ENCODE peak calls at places on chromosomes 6 and 20, in seven cellular contexts. T is T-helper 2 cell, B is ACHN, P is stomach, F is hypothalamus, A is astrocyte of the cerebellum, J is NCI-H748 treated with DMSO at 0.1 percent for 48 hours. O is an unnamed sample.

GRCh38 chr20:5353624-5354496 is 37.1 kb upstream of the PROKR2 start:
- DNase-seq in T (no peak), B (peak; percentile 28), P (no peak), F (no peak), A (no peak), J (no peak), O (no peak)

GRCh38 chr6:15472626-15473025 is 190.2 kb downstream of the DTNBP1 start:
- DNase-seq in T (no peak), B (no peak), P (no peak), F (no peak), A (no peak), J (no peak), O (no peak)

GRCh38 chr20:25580711-25581110 is 4.6 kb downstream of the NINL start:
- DNase-seq in T (no peak), B (no peak), P (peak; percentile 47), F (no peak), A (peak; percentile 55), J (no peak), O (no peak)

GRCh38 chr20:35359335-35359997 is 52.3 kb downstream of the UQCC1 start:
- DNase-seq in T (no peak), B (no peak), P (no peak), F (no peak), A (no peak), J (no peak), O (peak; percentile 54)

GRCh38 chr6:49110876-49111275 is 352.2 kb downstream of the MMUT start:
- DNase-seq in T (no peak), B (no peak), P (no peak), F (no peak), A (no peak), J (no peak), O (no peak)

GRCh38 chr20:10523438-10523837 is 88.3 kb downstream of the SLX4IP start:
- DNase-seq in T (no peak), B (no peak), P (no peak), F (no peak), A (no peak), J (peak; percentile 96), O (peak; percentile 87)

GRCh38 chr6:41940759-41941279 is 789 bp downstream of the CCND3 start:
- DNase-seq in T (peak; percentile 52), B (peak; percentile 39), P (peak; percentile 44), F (peak; percentile 45), A (no peak), J (no peak), O (peak; percentile 20)

GRCh38 chr6:105593805-105594231 is 190.9 kb upstream of the PREP start:
- DNase-seq in T (no peak), B (no peak), P (no peak), F (no peak), A (no peak), J (no peak), O (no peak)

GRCh38 chr6:1596088-1596852 is 13.4 kb upstream of the FOXC1 start:
- DNase-seq in T (peak; percentile 33), B (peak; percentile 46), P (peak; percentile 69), F (peak; percentile 11), A (no peak), J (peak; percentile 76), O (peak; percentile 18)

GRCh38 chr6:25311251-25311910 is 32.2 kb downstream of the CARMIL1 start:
- DNase-seq in T (no peak), B (peak; percentile 57), P (no peak), F (no peak), A (no peak), J (no peak), O (no peak)

GRCh38 chr20:24582373-24583168 is 113.1 kb downstream of the SYNDIG1 start:
- DNase-seq in T (no peak), B (no peak), P (no peak), F (no peak), A (no peak), J (no peak), O (no peak)

GRCh38 chr20:1721687-1722512 is 64.3 kb upstream of the SIRPG start:
- DNase-seq in T (no peak), B (no peak), P (no peak), F (no peak), A (no peak), J (no peak), O (no peak)

GRCh38 chr20:41224281-41224680 is 86.9 kb downstream of the PLCG1 start:
- DNase-seq in T (no peak), B (no peak), P (no peak), F (no peak), A (no peak), J (no peak), O (no peak)

GRCh38 chr20:33828912-33829560 is 17.9 kb downstream of the CHMP4B start:
- DNase-seq in T (no peak), B (no peak), P (no peak), F (no peak), A (no peak), J (no peak), O (no peak)

GRCh38 chr6:132814716-132815570 is 574 bp downstream of the RPS12 start:
- DNase-seq in T (no peak), B (no peak), P (no peak), F (no peak), A (no peak), J (no peak), O (no peak)

GRCh38 chr6:15922510-15923307 is 206.2 kb upstream of the MYLIP start:
- DNase-seq in T (no peak), B (no peak), P (no peak), F (no peak), A (peak; percentile 26), J (no peak), O (no peak)

GRCh38 chr20:2688041-2688591 is 4.5 kb upstream of the EBF4 start:
- DNase-seq in T (peak; percentile 75), B (peak; percentile 34), P (peak; percentile 66), F (peak; percentile 8), A (no peak), J (peak; percentile 68), O (peak; percentile 20)

GRCh38 chr20:37090357-37090871 is 5.4 kb downstream of the RBL1 start:
- DNase-seq in T (no peak), B (no peak), P (no peak), F (no peak), A (no peak), J (no peak), O (no peak)

GRCh38 chr20:51487525-51488279 is 54.8 kb downstream of the NFATC2 start:
- DNase-seq in T (no peak), B (peak; percentile 77), P (no peak), F (no peak), A (peak; percentile 59), J (no peak), O (no peak)

GRCh38 chr6:40395066-40395697 is 192.0 kb downstream of the LRFN2 start:
- DNase-seq in T (no peak), B (no peak), P (peak; percentile 36), F (no peak), A (no peak), J (no peak), O (peak; percentile 90)

GRCh38 chr20:16387661-16388060 is 185.6 kb downstream of the KIF16B start:
- DNase-seq in T (no peak), B (no peak), P (no peak), F (no peak), A (no peak), J (no peak), O (no peak)

GRCh38 chr20:24406761-24407550 is 62.5 kb upstream of the SYNDIG1 start:
- DNase-seq in T (no peak), B (no peak), P (no peak), F (no peak), A (no peak), J (no peak), O (peak; percentile 21)

GRCh38 chr6:166691199-166691598 is 64.1 kb upstream of the RPS6KA2 start:
- DNase-seq in T (no peak), B (peak; percentile 36), P (no peak), F (no peak), A (peak; percentile 19), J (no peak), O (no peak)

GRCh38 chr20:45621593-45621992 is 7.9 kb upstream of the WFDC10A start:
- DNase-seq in T (no peak), B (no peak), P (no peak), F (no peak), A (no peak), J (no peak), O (no peak)

GRCh38 chr6:43517503-43518357 is 841 bp downstream of the POLR1C start:
- DNase-seq in T (no peak), B (no peak), P (no peak), F (no peak), A (no peak), J (no peak), O (no peak)

GRCh38 chr20:1280421-1281102 is 14.5 kb downstream of the SNPH start:
- DNase-seq in T (no peak), B (peak; percentile 8), P (no peak), F (no peak), A (no peak), J (no peak), O (no peak)

GRCh38 chr6:53651149-53651763 is 14.3 kb downstream of the KLHL31 start:
- DNase-seq in T (peak; percentile 62), B (peak; percentile 77), P (peak; percentile 67), F (no peak), A (peak; percentile 69), J (peak; percentile 87), O (peak; percentile 82)

GRCh38 chr20:47272893-47273590 is 83.5 kb downstream of the ZMYND8 start:
- DNase-seq in T (peak; percentile 30), B (peak; percentile 68), P (peak; percentile 38), F (no peak), A (peak; percentile 66), J (peak; percentile 52), O (peak; percentile 79)

GRCh38 chr6:15148356-15149058 is 97.4 kb upstream of the JARID2 start:
- DNase-seq in T (no peak), B (no peak), P (no peak), F (no peak), A (peak; percentile 48), J (no peak), O (no peak)

GRCh38 chr6:144675231-144675861 is 390.2 kb downstream of the UTRN start:
- DNase-seq in T (no peak), B (no peak), P (no peak), F (no peak), A (peak; percentile 67), J (no peak), O (peak; percentile 29)

GRCh38 chr20:55583036-55583435 is 422.3 kb downstream of the CBLN4 start:
- DNase-seq in T (no peak), B (no peak), P (no peak), F (no peak), A (no peak), J (no peak), O (no peak)

GRCh38 chr20:1844723-1845523 is 50.3 kb upstream of the SIRPA start:
- DNase-seq in T (no peak), B (no peak), P (peak; percentile 35), F (no peak), A (no peak), J (no peak), O (no peak)

GRCh38 chr6:169841907-169842606 is 90.6 kb downstream of the ERMARD start:
- DNase-seq in T (no peak), B (no peak), P (peak; percentile 21), F (no peak), A (no peak), J (no peak), O (no peak)

GRCh38 chr6:107657755-107658461 is 166.2 kb downstream of the SCML4 start:
- DNase-seq in T (peak; percentile 27), B (peak; percentile 65), P (peak; percentile 39), F (no peak), A (peak; percentile 62), J (peak; percentile 88), O (no peak)

GRCh38 chr6:85015396-85015990 is 251.1 kb upstream of the TBX18 start:
- DNase-seq in T (no peak), B (peak; percentile 56), P (peak; percentile 31), F (no peak), A (peak; percentile 12), J (peak; percentile 8), O (no peak)

O was measured in NCI-H345.